ENCODE peak calls at places on chromosomes 16 and 17, in four cellular contexts. X, C, G and F are unnamed samples.

GRCh38 chr16:88345943-88346560 is 36.7 kb upstream of the ZNF469 start:
- DNase-seq in X (no peak), C (no peak), G (no peak), F (no peak)

GRCh38 chr16:50261707-50262235 is 4.6 kb upstream of the ADCY7 start:
- DNase-seq in X (no peak), C (no peak), G (peak; percentile 57), F (no peak)

GRCh38 chr16:50600582-50601283 is 52.5 kb downstream of the NKD1 start:
- DNase-seq in X (no peak), C (no peak), G (peak; percentile 39), F (no peak)

GRCh38 chr17:39246274-39246673 is 20.5 kb upstream of the STAC2 start:
- DNase-seq in X (no peak), C (peak; percentile 39), G (no peak), F (no peak)

GRCh38 chr16:57996406-57997175 is 3.9 kb downstream of the ZNF319 start:
- DNase-seq in X (no peak), C (no peak), G (no peak), F (no peak)

GRCh38 chr16:27426423-27427408 is 24.7 kb downstream of the IL21R start:
- DNase-seq in X (peak; percentile 28), C (peak; percentile 31), G (peak; percentile 60), F (peak; percentile 61)

GRCh38 chr17:75228847-75229246 is 23.4 kb downstream of the NUP85 start:
- DNase-seq in X (no peak), C (no peak), G (no peak), F (no peak)

GRCh38 chr17:5840811-5841446 is 229.2 kb upstream of the WSCD1 start:
- DNase-seq in X (no peak), C (no peak), G (no peak), F (no peak)

GRCh38 chr17:2056221-2057129 is 1.6 kb downstream of the HIC1 start:
- DNase-seq in X (no peak), C (no peak), G (no peak), F (no peak)

GRCh38 chr17:82743344-82744219 is 8.2 kb downstream of the FN3K start:
- DNase-seq in X (no peak), C (no peak), G (no peak), F (no peak)

GRCh38 chr16:4133897-4134372 is 17.7 kb upstream of the ADCY9 start:
- DNase-seq in X (no peak), C (no peak), G (no peak), F (no peak)

GRCh38 chr16:64983983-64984382 is 137.9 kb downstream of the CDH11 start:
- DNase-seq in X (no peak), C (peak; percentile 33), G (peak; percentile 5), F (no peak)

GRCh38 chr17:35630530-35631148 is 43.5 kb downstream of the AP2B1 start:
- DNase-seq in X (peak; percentile 27), C (no peak), G (no peak), F (peak; percentile 32)

GRCh38 chr16:86883583-86884188 is 305.3 kb downstream of the FOXL1 start:
- DNase-seq in X (no peak), C (no peak), G (no peak), F (no peak)

GRCh38 chr17:10266477-10266876 is 68.1 kb upstream of the GAS7 start:
- DNase-seq in X (no peak), C (no peak), G (no peak), F (no peak)

GRCh38 chr17:63185420-63185819 is 219.4 kb downstream of the TANC2 start:
- DNase-seq in X (no peak), C (no peak), G (no peak), F (no peak)

GRCh38 chr16:52456368-52456767 is 90.6 kb downstream of the TOX3 start:
- DNase-seq in X (no peak), C (no peak), G (peak; percentile 95), F (no peak)

GRCh38 chr16:81581107-81581506 is 136.5 kb downstream of the CMIP start:
- DNase-seq in X (no peak), C (no peak), G (no peak), F (peak; percentile 56)

GRCh38 chr16:9381908-9382307 is 290.5 kb downstream of the HAPSTR1 start:
- DNase-seq in X (no peak), C (no peak), G (no peak), F (no peak)

GRCh38 chr17:67606471-67606870 is 111.3 kb upstream of the NOL11 start:
- DNase-seq in X (no peak), C (no peak), G (no peak), F (no peak)

GRCh38 chr17:70144260-70144846 is 25.0 kb upstream of the KCNJ2 start:
- DNase-seq in X (peak; percentile 12), C (no peak), G (peak; percentile 15), F (no peak)

GRCh38 chr17:68542698-68543463 is 30.7 kb downstream of the PRKAR1A start:
- DNase-seq in X (no peak), C (no peak), G (no peak), F (no peak)

GRCh38 chr17:51189628-51190027 is 23.4 kb downstream of the NME2 start:
- DNase-seq in X (no peak), C (no peak), G (no peak), F (no peak)

GRCh38 chr16:53600076-53600475 is 97.1 kb upstream of the AKTIP start:
- DNase-seq in X (no peak), C (no peak), G (no peak), F (no peak)

GRCh38 chr16:88639231-88640038 is 1.1 kb downstream of the IL17C start:
- DNase-seq in X (no peak), C (peak; percentile 69), G (no peak), F (no peak)

GRCh38 chr17:43834106-43834505 is 1.2 kb upstream of the MPP3 start:
- DNase-seq in X (no peak), C (no peak), G (no peak), F (no peak)

GRCh38 chr16:8173111-8173644 is 417.1 kb downstream of the TMEM114 start:
- DNase-seq in X (peak; percentile 23), C (peak; percentile 86), G (peak; percentile 98), F (peak; percentile 45)

GRCh38 chr17:933168-934083 is 46.1 kb downstream of the NXN start:
- DNase-seq in X (peak; percentile 98), C (peak; percentile 20), G (peak; percentile 75), F (peak; percentile 52)

GRCh38 chr17:245611-246010 is 64.2 kb upstream of the DOC2B start:
- DNase-seq in X (no peak), C (no peak), G (no peak), F (no peak)

GRCh38 chr16:73025506-73026131 is 22.3 kb downstream of the ZFHX3 start:
- DNase-seq in X (no peak), C (no peak), G (no peak), F (no peak)

GRCh38 chr17:53736516-53737274 is 86.0 kb upstream of the KIF2B start:
- DNase-seq in X (no peak), C (no peak), G (no peak), F (no peak)

GRCh38 chr16:87914326-87914725 is 22.0 kb downstream of the CA5A start:
- DNase-seq in X (no peak), C (no peak), G (no peak), F (no peak)

GRCh38 chr17:44961921-44962350 is 6.2 kb downstream of the C1QL1 start:
- DNase-seq in X (no peak), C (peak; percentile 31), G (peak; percentile 49), F (no peak)

GRCh38 chr17:78012428-78012827 is 53.9 kb downstream of the TNRC6C start:
- DNase-seq in X (no peak), C (no peak), G (no peak), F (no peak)

GRCh38 chr17:79946352-79947231 is 89.1 kb downstream of the TBC1D16 start:
- DNase-seq in X (no peak), C (no peak), G (no peak), F (no peak)
- TF ChIP-seq TCF7L2 in X (no peak), C (no peak), G (no peak), F (no peak)

GRCh38 chr17:58506354-58507080 is 7.9 kb downstream of the MTMR4 start:
- DNase-seq in X (no peak), C (no peak), G (no peak), F (no peak)

GRCh38 chr17:58501451-58501850 is 13.0 kb downstream of the MTMR4 start:
- DNase-seq in X (no peak), C (no peak), G (no peak), F (no peak)

GRCh38 chr17:58503876-58504275 is 10.6 kb downstream of the MTMR4 start:
- DNase-seq in X (no peak), C (no peak), G (no peak), F (no peak)

GRCh38 chr17:58507123-58507634 is 7.3 kb downstream of the MTMR4 start:
- DNase-seq in X (no peak), C (no peak), G (peak; percentile 78), F (no peak)

DNA sequence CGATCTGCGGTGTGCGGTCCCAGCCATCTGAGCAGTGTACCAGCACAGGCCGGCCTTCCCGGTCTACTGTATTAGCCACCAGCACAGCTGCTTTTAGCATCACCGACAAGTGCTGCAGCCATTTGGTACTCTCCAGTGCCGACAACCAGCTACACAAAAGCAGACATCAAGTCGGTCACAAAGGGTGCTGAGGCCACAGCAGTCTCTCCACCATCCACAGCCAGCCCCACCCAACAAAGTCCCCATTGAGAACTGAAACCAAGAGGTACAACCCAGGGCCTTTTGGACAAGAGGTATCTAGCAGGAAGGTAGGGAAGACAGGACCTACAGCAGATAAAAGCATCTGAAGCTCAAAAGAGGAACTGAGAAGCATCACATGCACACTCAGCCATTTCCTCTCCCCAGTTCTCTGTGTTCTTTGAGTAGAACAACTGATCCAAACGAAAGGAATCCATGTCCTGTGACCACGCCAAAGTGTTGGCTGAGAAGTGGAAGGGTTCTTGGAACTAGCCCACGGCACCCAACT is 9.5 kb downstream of the MTMR4 start:
- DNase-seq in X (no peak), C (no peak), G (no peak), F (no peak)
- H3K36me3 ChIP-seq in X (peaks cover 57% of the 10 kb centered on the region), C (peaks cover 90% of the 10 kb centered on the region), G (peaks cover 93% of the 10 kb centered on the region), F (no peaks in the 10 kb centered on the region)

DNA sequence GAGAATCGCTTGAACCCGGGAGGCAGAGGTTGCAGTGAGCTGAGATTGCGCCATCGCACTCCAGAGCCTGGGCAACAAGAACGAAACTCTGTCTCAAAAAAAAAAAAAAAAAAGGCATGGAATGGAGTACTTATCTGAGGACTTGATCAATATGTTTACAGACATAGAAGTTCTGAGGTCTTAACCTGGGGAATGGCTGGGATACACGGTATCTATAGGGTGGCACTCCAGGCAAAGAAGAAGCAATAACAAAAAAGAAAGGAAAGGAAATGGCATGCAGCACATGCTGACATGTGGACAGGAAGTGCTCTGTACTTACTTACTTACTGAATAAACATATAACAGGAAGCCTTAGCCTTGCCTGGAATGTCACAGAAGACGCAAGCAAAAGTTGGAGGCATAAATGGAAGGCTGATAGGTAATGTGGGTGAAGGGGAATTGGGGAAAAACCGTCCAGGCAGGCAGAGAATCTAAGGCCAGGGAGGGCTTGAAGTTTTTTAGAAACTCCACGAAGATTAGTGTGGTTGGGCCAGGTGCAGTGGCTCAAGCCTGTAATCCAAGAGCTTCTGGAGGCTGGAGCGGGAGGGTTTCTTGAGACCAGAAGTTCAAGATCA is 10.1 kb upstream of the SPOP start:
- DNase-seq in X (no peak), C (no peak), G (peak; percentile 58), F (no peak)
- TF ChIP-seq TCF7L2 in X (no peak), C (no peak), G (no peak), F (no peak)

GRCh38 chr17:29581583-29582253 is 7.7 kb downstream of the GIT1 start:
- DNase-seq in X (no peak), C (no peak), G (no peak), F (no peak)
- H3K36me3 ChIP-seq in X (peaks cover 10% of the 10 kb centered on the region), C (peaks cover 40% of the 10 kb centered on the region), G (peaks cover 10% of the 10 kb centered on the region), F (peaks cover 2% of the 10 kb centered on the region)

GRCh38 chr16:70512456-70512855 is 10.9 kb downstream of the COG4 start:
- DNase-seq in X (no peak), C (no peak), G (no peak), F (no peak)
- TF ChIP-seq TCF7L2 in X (no peak), C (no peak), G (no peak), F (no peak)

GRCh38 chr16:84481051-84481735 is 23.3 kb downstream of the MEAK7 start:
- DNase-seq in X (no peak), C (no peak), G (no peak), F (no peak)
- H3K36me3 ChIP-seq in X (peaks cover 35% of the 10 kb centered on the region), C (no peaks in the 10 kb centered on the region), G (peaks cover 9% of the 10 kb centered on the region), F (no peaks in the 10 kb centered on the region)